ENCODE peak calls at places on chromosomes 12 and 14, in five cellular contexts. G is EL; M is activated CD4-positive, CD25-positive, alpha-beta regulatory T cell treated with anti-CD3 and anti-CD28 coated beads, Interleukin-2, amount 50 U/mL, for 72 hours; I is left colon; L is BE2C. U is an unnamed sample.

GRCh38 chr14:102949801-102950451 is 27.5 kb downstream of the AMN start:
- DNase-seq in G (no peak), M (no peak), I (no peak), L (no peak), U (no peak)

GRCh38 chr14:49481099-49481498 is 105.1 kb downstream of the RPS29 start:
- DNase-seq in G (no peak), M (no peak), I (no peak), L (no peak), U (no peak)

GRCh38 chr12:77032406-77032805 is 33.0 kb downstream of the E2F7 start:
- DNase-seq in G (peak), M (no peak), I (no peak), L (no peak), U (no peak)

GRCh38 chr12:123083661-123084571 is 67.0 kb downstream of the PITPNM2 start:
- DNase-seq in G (no peak), M (no peak), I (peak), L (no peak), U (no peak)

GRCh38 chr14:21302013-21302857 is 22.4 kb downstream of the RPGRIP1 start:
- DNase-seq in G (no peak), M (no peak), I (no peak), L (no peak), U (no peak)

GRCh38 chr12:128524439-128524838 is 257.5 kb downstream of the TMEM132C start:
- DNase-seq in G (no peak), M (no peak), I (no peak), L (no peak), U (no peak)

GRCh38 chr12:74415633-74416032 is 122.0 kb upstream of the ATXN7L3B start:
- DNase-seq in G (peak), M (no peak), I (no peak), L (no peak), U (no peak)

GRCh38 chr14:44966601-44967336 is 4.8 kb downstream of the TOGARAM1 start:
- DNase-seq in G (peak), M (no peak), I (no peak), L (no peak), U (no peak)

GRCh38 chr12:121711925-121712461 is 559 bp upstream of the TMEM120B start:
- DNase-seq in G (no peak), M (no peak), I (peak), L (peak), U (no peak)

GRCh38 chr12:3944620-3945019 is 71.4 kb upstream of the PARP11 start:
- DNase-seq in G (no peak), M (no peak), I (no peak), L (no peak), U (no peak)

GRCh38 chr14:36315159-36315853 is 5.1 kb downstream of the MBIP start:
- DNase-seq in G (no peak), M (peak), I (no peak), L (no peak), U (peak)

GRCh38 chr12:1562813-1563412 is 31.5 kb downstream of the FBXL14 start:
- DNase-seq in G (no peak), M (no peak), I (no peak), L (no peak), U (no peak)

GRCh38 chr14:99579903-99580570 is 24.0 kb downstream of the CCDC85C start:
- DNase-seq in G (peak), M (no peak), I (peak), L (no peak), U (no peak)

GRCh38 chr12:115383668-115384067 is 699.7 kb upstream of the TBX3 start:
- DNase-seq in G (no peak), M (no peak), I (no peak), L (no peak), U (no peak)

GRCh38 chr14:32933623-32933942 is 5.1 kb upstream of the NPAS3 start:
- DNase-seq in G (no peak), M (no peak), I (no peak), L (no peak), U (no peak)

U was measured in stimulated activated effector memory CD8-positive, alpha-beta T cell treated with anti-CD3 and anti-CD28 coated beads, Interleukin-12 subunit alpha, Interleukin-12 subunit beta, amount 100 ng/mL, for 72 hours.